ENCODE peak calls at places on chromosomes 16 and 17, in ten cellular contexts. One of them, this sample, is unnamed.

GRCh38 chr17:75611746-75612437 is 21.3 kb upstream of the SMIM5 start:
- DNase-seq in GM23248: no peak
- DNase-seq in ascending aorta: no peak
- DNase-seq in body of pancreas: no peak
- DNase-seq in A673: no peak
- DNase-seq in CD8-positive, alpha-beta T cell: no peak
- DNase-seq in adrenal gland: no peak
- DNase-seq in Caco-2: no peak
- DNase-seq in psoas muscle: no peak
- DNase-seq in iPS DF 6.9: no peak
- DNase-seq in this sample: peak; percentile 80

GRCh38 chr17:81388612-81389367 is 6.5 kb upstream of the BAHCC1 start:
- DNase-seq in iPS DF 6.9: no peak
- DNase-seq in Caco-2: no peak
- DNase-seq in CD8-positive, alpha-beta T cell: no peak
- DNase-seq in ascending aorta: no peak
- DNase-seq in adrenal gland: peak; percentile 74
- DNase-seq in body of pancreas: no peak
- DNase-seq in psoas muscle: peak; percentile 60
- DNase-seq in A673: no peak
- DNase-seq in GM23248: no peak
- DNase-seq in this sample: no peak

GRCh38 chr16:85310868-85311585 is 198.8 kb upstream of the CIBAR2 start:
- DNase-seq in adrenal gland: peak; percentile 59
- DNase-seq in body of pancreas: no peak
- DNase-seq in CD8-positive, alpha-beta T cell: no peak
- DNase-seq in GM23248: no peak
- DNase-seq in iPS DF 6.9: no peak
- DNase-seq in A673: no peak
- DNase-seq in psoas muscle: no peak
- DNase-seq in ascending aorta: no peak
- DNase-seq in Caco-2: no peak
- DNase-seq in this sample: no peak

GRCh38 chr17:77085916-77086432 is 54.8 kb upstream of the SEC14L1 start:
- DNase-seq in iPS DF 6.9: no peak
- DNase-seq in A673: no peak
- DNase-seq in ascending aorta: no peak
- DNase-seq in CD8-positive, alpha-beta T cell: no peak
- DNase-seq in body of pancreas: no peak
- DNase-seq in psoas muscle: no peak
- DNase-seq in Caco-2: no peak
- DNase-seq in adrenal gland: no peak
- DNase-seq in GM23248: no peak
- DNase-seq in this sample: no peak

GRCh38 chr16:11128211-11129123 is 127.5 kb downstream of the SOCS1 start:
- DNase-seq in CD8-positive, alpha-beta T cell: no peak
- DNase-seq in A673: peak; percentile 72
- DNase-seq in iPS DF 6.9: no peak
- DNase-seq in psoas muscle: no peak
- DNase-seq in Caco-2: no peak
- DNase-seq in body of pancreas: no peak
- DNase-seq in GM23248: peak; percentile 85
- DNase-seq in adrenal gland: peak; percentile 71
- DNase-seq in ascending aorta: no peak
- DNase-seq in this sample: no peak

GRCh38 chr16:1129106-1129960 is 23.6 kb upstream of the CACNA1H start:
- DNase-seq in adrenal gland: no peak
- DNase-seq in ascending aorta: no peak
- DNase-seq in iPS DF 6.9: no peak
- DNase-seq in A673: no peak
- DNase-seq in psoas muscle: no peak
- DNase-seq in Caco-2: no peak
- DNase-seq in GM23248: no peak
- DNase-seq in CD8-positive, alpha-beta T cell: no peak
- DNase-seq in body of pancreas: no peak
- DNase-seq in this sample: no peak

GRCh38 chr16:19382887-19383816 is 34.5 kb upstream of the TMC5 start:
- DNase-seq in CD8-positive, alpha-beta T cell: no peak
- DNase-seq in adrenal gland: no peak
- DNase-seq in GM23248: no peak
- DNase-seq in Caco-2: no peak
- DNase-seq in body of pancreas: no peak
- DNase-seq in iPS DF 6.9: no peak
- DNase-seq in psoas muscle: no peak
- DNase-seq in ascending aorta: no peak
- DNase-seq in A673: no peak
- DNase-seq in this sample: no peak

GRCh38 chr16:75064403-75065148 is 52.0 kb downstream of the LDHD start:
- DNase-seq in iPS DF 6.9: no peak
- DNase-seq in GM23248: no peak
- DNase-seq in Caco-2: no peak
- DNase-seq in CD8-positive, alpha-beta T cell: no peak
- DNase-seq in A673: no peak
- DNase-seq in ascending aorta: no peak
- DNase-seq in adrenal gland: no peak
- DNase-seq in psoas muscle: no peak
- DNase-seq in body of pancreas: no peak
- DNase-seq in this sample: peak; percentile 95

GRCh38 chr16:20866161-20866772 is 33.9 kb downstream of the DCUN1D3 start:
- DNase-seq in body of pancreas: peak; percentile 33
- DNase-seq in A673: peak; percentile 80
- DNase-seq in psoas muscle: peak; percentile 58
- DNase-seq in adrenal gland: peak; percentile 94
- DNase-seq in CD8-positive, alpha-beta T cell: no peak
- DNase-seq in iPS DF 6.9: no peak
- DNase-seq in Caco-2: no peak
- DNase-seq in ascending aorta: peak; percentile 17
- DNase-seq in GM23248: peak; percentile 91
- DNase-seq in this sample: peak; percentile 50

GRCh38 chr17:55607736-55608341 is 96.6 kb upstream of the SMIM36 start:
- DNase-seq in ascending aorta: no peak
- DNase-seq in GM23248: peak; percentile 29
- DNase-seq in iPS DF 6.9: no peak
- DNase-seq in adrenal gland: peak; percentile 43
- DNase-seq in Caco-2: no peak
- DNase-seq in CD8-positive, alpha-beta T cell: no peak
- DNase-seq in body of pancreas: peak; percentile 19
- DNase-seq in A673: peak; percentile 66
- DNase-seq in psoas muscle: peak; percentile 31
- DNase-seq in this sample: peak; percentile 8

GRCh38 chr17:55598495-55598894 is 87.2 kb upstream of the SMIM36 start:
- DNase-seq in GM23248: no peak
- DNase-seq in CD8-positive, alpha-beta T cell: no peak
- DNase-seq in adrenal gland: no peak
- DNase-seq in Caco-2: no peak
- DNase-seq in iPS DF 6.9: no peak
- DNase-seq in A673: no peak
- DNase-seq in psoas muscle: no peak
- DNase-seq in ascending aorta: no peak
- DNase-seq in body of pancreas: no peak
- DNase-seq in this sample: no peak

GRCh38 chr17:55606431-55606830 is 95.2 kb upstream of the SMIM36 start:
- DNase-seq in Caco-2: no peak
- DNase-seq in CD8-positive, alpha-beta T cell: no peak
- DNase-seq in GM23248: no peak
- DNase-seq in psoas muscle: no peak
- DNase-seq in ascending aorta: no peak
- DNase-seq in A673: no peak
- DNase-seq in iPS DF 6.9: no peak
- DNase-seq in body of pancreas: no peak
- DNase-seq in adrenal gland: no peak
- DNase-seq in this sample: no peak

GRCh38 chr17:55605705-55606104 is 94.5 kb upstream of the SMIM36 start:
- DNase-seq in iPS DF 6.9: no peak
- DNase-seq in GM23248: no peak
- DNase-seq in ascending aorta: no peak
- DNase-seq in psoas muscle: no peak
- DNase-seq in body of pancreas: no peak
- DNase-seq in A673: no peak
- DNase-seq in CD8-positive, alpha-beta T cell: no peak
- DNase-seq in Caco-2: no peak
- DNase-seq in adrenal gland: no peak
- DNase-seq in this sample: no peak

GRCh38 chr17:55601874-55602364 is 90.7 kb upstream of the SMIM36 start:
- DNase-seq in CD8-positive, alpha-beta T cell: no peak
- DNase-seq in iPS DF 6.9: peak; percentile 64
- DNase-seq in psoas muscle: no peak
- DNase-seq in adrenal gland: no peak
- DNase-seq in body of pancreas: no peak
- DNase-seq in ascending aorta: no peak
- DNase-seq in Caco-2: no peak
- DNase-seq in A673: peak; percentile 68
- DNase-seq in GM23248: peak; percentile 74
- DNase-seq in this sample: peak; percentile 5
- H3K9me3 ChIP-seq in CD8-positive, alpha-beta T cell: no peaks in the 10 kb centered on the region
- H3K9me3 ChIP-seq in iPS DF 6.9: no peaks in the 10 kb centered on the region
- H3K9me3 ChIP-seq in psoas muscle: peaks cover 30% of the 10 kb centered on the region
- H3K9me3 ChIP-seq in adrenal gland: peaks cover 22% of the 10 kb centered on the region
- H3K9me3 ChIP-seq in body of pancreas: no peaks in the 10 kb centered on the region
- H3K9me3 ChIP-seq in ascending aorta: peaks cover 24% of the 10 kb centered on the region
- H3K9me3 ChIP-seq in Caco-2: peaks cover 11% of the 10 kb centered on the region
- H3K9me3 ChIP-seq in A673: peaks cover 11% of the 10 kb centered on the region
- H3K9me3 ChIP-seq in GM23248: peaks cover 8% of the 10 kb centered on the region
- H3K9me3 ChIP-seq in this sample: no peaks in the 10 kb centered on the region

GRCh38 chr17:48563867-48564199 is 14.3 kb downstream of the HOXB4 start:
- DNase-seq in body of pancreas: no peak
- DNase-seq in CD8-positive, alpha-beta T cell: no peak
- DNase-seq in ascending aorta: no peak
- DNase-seq in Caco-2: no peak
- DNase-seq in adrenal gland: no peak
- DNase-seq in GM23248: no peak
- DNase-seq in A673: no peak
- DNase-seq in psoas muscle: no peak
- DNase-seq in iPS DF 6.9: no peak
- DNase-seq in this sample: no peak
- H3K4me3 ChIP-seq in body of pancreas: no peak overlapping the region
- H3K4me3 ChIP-seq in CD8-positive, alpha-beta T cell: no peak overlapping the region
- H3K4me3 ChIP-seq in ascending aorta: peak overlapping the region; percentile 59
- H3K4me3 ChIP-seq in Caco-2: no peak overlapping the region
- H3K4me3 ChIP-seq in adrenal gland: no peak overlapping the region
- H3K4me3 ChIP-seq in GM23248: peak overlapping the region; percentile 82
- H3K4me3 ChIP-seq in A673: peak overlapping the region; percentile 54
- H3K4me3 ChIP-seq in psoas muscle: peak overlapping the region; percentile 63
- H3K4me3 ChIP-seq in iPS DF 6.9: no peak overlapping the region
- H3K4me3 ChIP-seq in this sample: no peak overlapping the region

DNA sequence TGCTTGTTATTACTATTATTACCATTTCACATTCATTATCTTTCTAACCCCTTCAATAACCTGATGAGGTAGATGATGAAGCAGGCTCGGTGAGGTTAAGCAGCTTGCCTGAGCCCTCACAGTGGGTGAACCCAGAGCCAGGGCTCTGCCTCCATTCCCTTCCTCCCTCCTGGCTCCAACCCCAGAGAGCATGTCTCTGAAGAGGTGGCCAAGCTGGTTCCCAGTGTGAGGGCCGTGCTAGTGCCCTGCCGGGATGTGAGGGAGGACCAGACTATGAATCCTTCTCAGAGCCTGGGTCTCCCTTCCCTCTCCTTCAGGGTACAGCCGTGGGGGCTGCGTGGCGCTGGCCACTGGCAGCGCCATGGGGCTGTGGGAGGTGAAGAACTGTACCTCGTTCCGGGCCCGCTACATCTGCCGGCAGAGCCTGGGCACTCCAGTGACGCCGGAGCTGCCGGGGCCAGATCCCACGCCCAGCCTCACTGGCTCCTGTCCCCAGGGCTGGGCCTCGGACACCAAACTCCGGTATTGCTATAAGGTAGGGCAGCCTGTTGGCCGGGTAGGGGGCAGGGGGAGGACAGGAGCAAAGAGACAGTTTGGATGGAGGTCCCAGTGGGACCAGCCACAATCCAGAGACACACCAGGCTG is 49.6 kb downstream of the MRC2 start:
- DNase-seq in psoas muscle: no peak
- DNase-seq in GM23248: no peak
- DNase-seq in CD8-positive, alpha-beta T cell: no peak
- DNase-seq in iPS DF 6.9: no peak
- DNase-seq in A673: no peak
- DNase-seq in body of pancreas: no peak
- DNase-seq in ascending aorta: no peak
- DNase-seq in Caco-2: no peak
- DNase-seq in adrenal gland: no peak
- DNase-seq in this sample: no peak
- H3K36me3 ChIP-seq in psoas muscle: no peaks in the 10 kb centered on the region
- H3K36me3 ChIP-seq in GM23248: peaks cover 33% of the 10 kb centered on the region
- H3K36me3 ChIP-seq in CD8-positive, alpha-beta T cell: no peaks in the 10 kb centered on the region
- H3K36me3 ChIP-seq in iPS DF 6.9: peaks cover 5% of the 10 kb centered on the region
- H3K36me3 ChIP-seq in A673: no peaks in the 10 kb centered on the region
- H3K36me3 ChIP-seq in body of pancreas: no peaks in the 10 kb centered on the region
- H3K36me3 ChIP-seq in ascending aorta: peaks cover 13% of the 10 kb centered on the region
- H3K36me3 ChIP-seq in Caco-2: no peaks in the 10 kb centered on the region
- H3K36me3 ChIP-seq in adrenal gland: no peaks in the 10 kb centered on the region
- H3K36me3 ChIP-seq in this sample: no peaks in the 10 kb centered on the region

DNA sequence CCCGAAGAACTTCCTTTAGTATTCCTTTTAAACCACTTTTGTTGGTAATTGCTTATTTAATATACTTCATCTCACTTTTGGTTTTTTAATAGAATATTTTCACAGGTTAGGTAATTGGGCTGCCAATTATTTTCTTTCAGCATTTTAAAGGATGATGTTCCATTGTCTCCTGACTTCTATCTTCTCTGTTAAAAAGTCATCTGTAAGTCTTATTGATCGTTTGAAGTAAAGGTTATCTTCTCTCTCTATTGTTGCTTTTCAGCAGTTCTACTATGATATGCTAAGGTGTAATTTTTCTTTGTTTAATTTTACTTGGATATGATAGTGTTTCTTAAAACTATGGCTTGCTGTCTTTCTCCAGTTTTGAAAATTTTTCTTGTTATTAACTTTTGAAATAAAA is 307.5 kb downstream of the MAP2K4 start:
- DNase-seq in adrenal gland: no peak
- DNase-seq in A673: no peak
- DNase-seq in iPS DF 6.9: no peak
- DNase-seq in body of pancreas: no peak
- DNase-seq in GM23248: no peak
- DNase-seq in ascending aorta: no peak
- DNase-seq in Caco-2: no peak
- DNase-seq in CD8-positive, alpha-beta T cell: no peak
- DNase-seq in psoas muscle: no peak
- DNase-seq in this sample: no peak
- H3K9me3 ChIP-seq in adrenal gland: no peaks in the 10 kb centered on the region
- H3K9me3 ChIP-seq in A673: peaks cover 16% of the 10 kb centered on the region
- H3K9me3 ChIP-seq in iPS DF 6.9: no peaks in the 10 kb centered on the region
- H3K9me3 ChIP-seq in body of pancreas: no peaks in the 10 kb centered on the region
- H3K9me3 ChIP-seq in GM23248: peaks cover 10% of the 10 kb centered on the region
- H3K9me3 ChIP-seq in ascending aorta: peaks cover 21% of the 10 kb centered on the region
- H3K9me3 ChIP-seq in Caco-2: no peaks in the 10 kb centered on the region
- H3K9me3 ChIP-seq in CD8-positive, alpha-beta T cell: no peaks in the 10 kb centered on the region
- H3K9me3 ChIP-seq in psoas muscle: peaks cover 8% of the 10 kb centered on the region
- H3K9me3 ChIP-seq in this sample: no peaks in the 10 kb centered on the region

This sample was measured in small intestine.